ENCODE peak calls at places on chromosomes 11 and 22, in four cellular contexts. One of them, this sample, is unnamed.

GRCh38 chr11:115425243-115425642 is 79.0 kb downstream of the CADM1 start:
- DNase-seq in astrocyte of the spinal cord: no peak
- DNase-seq in psoas muscle: no peak
- DNase-seq in heart left ventricle: no peak
- DNase-seq in this sample: no peak

GRCh38 chr11:2530131-2530854 is 85.5 kb downstream of the KCNQ1 start:
- DNase-seq in astrocyte of the spinal cord: no peak
- DNase-seq in psoas muscle: peak
- DNase-seq in heart left ventricle: no peak
- DNase-seq in this sample: no peak

GRCh38 chr11:47967577-47968230 is 12.7 kb upstream of the PTPRJ start:
- DNase-seq in astrocyte of the spinal cord: no peak
- DNase-seq in psoas muscle: no peak
- DNase-seq in heart left ventricle: no peak
- DNase-seq in this sample: peak

GRCh38 chr11:80748207-80748606 is 1307.4 kb upstream of the TENM4 start:
- DNase-seq in astrocyte of the spinal cord: no peak
- DNase-seq in psoas muscle: no peak
- DNase-seq in heart left ventricle: no peak
- DNase-seq in this sample: no peak

GRCh38 chr22:21624120-21624879 is 5.5 kb downstream of the YDJC start:
- DNase-seq in astrocyte of the spinal cord: no peak
- DNase-seq in psoas muscle: peak
- DNase-seq in heart left ventricle: no peak
- DNase-seq in this sample: peak

GRCh38 chr11:129223701-129224149 is 31.6 kb upstream of the ARHGAP32 start:
- DNase-seq in astrocyte of the spinal cord: no peak
- DNase-seq in psoas muscle: no peak
- DNase-seq in heart left ventricle: no peak
- DNase-seq in this sample: peak

GRCh38 chr11:93225642-93226041 is 27.9 kb upstream of the SLC36A4 start:
- DNase-seq in astrocyte of the spinal cord: peak
- DNase-seq in psoas muscle: no peak
- DNase-seq in heart left ventricle: no peak
- DNase-seq in this sample: peak

GRCh38 chr22:22427542-22428065 is 80.9 kb downstream of the ZNF280B start:
- DNase-seq in astrocyte of the spinal cord: no peak
- DNase-seq in psoas muscle: no peak
- DNase-seq in heart left ventricle: no peak
- DNase-seq in this sample: no peak

GRCh38 chr11:65439331-65440181 is 17.0 kb downstream of the NEAT1 start:
- DNase-seq in astrocyte of the spinal cord: peak
- DNase-seq in psoas muscle: peak
- DNase-seq in heart left ventricle: peak
- DNase-seq in this sample: peak

GRCh38 chr11:77762426-77762825 is 58.1 kb downstream of the RSF1 start:
- DNase-seq in astrocyte of the spinal cord: no peak
- DNase-seq in psoas muscle: no peak
- DNase-seq in heart left ventricle: no peak
- DNase-seq in this sample: no peak

GRCh38 chr11:105181521-105181920 is 42.0 kb upstream of the CARD18 start:
- DNase-seq in astrocyte of the spinal cord: peak
- DNase-seq in psoas muscle: no peak
- DNase-seq in heart left ventricle: no peak
- DNase-seq in this sample: peak

GRCh38 chr11:113394919-113395318 is 7.3 kb downstream of the ANKK1 start:
- DNase-seq in astrocyte of the spinal cord: no peak
- DNase-seq in psoas muscle: no peak
- DNase-seq in heart left ventricle: no peak
- DNase-seq in this sample: no peak

GRCh38 chr11:60159868-60160267 is 23.0 kb downstream of the MS4A6A start:
- DNase-seq in astrocyte of the spinal cord: no peak
- DNase-seq in psoas muscle: no peak
- DNase-seq in heart left ventricle: no peak
- DNase-seq in this sample: no peak

GRCh38 chr22:39292561-39293074 is 26.8 kb downstream of the RPL3 start:
- DNase-seq in astrocyte of the spinal cord: peak
- DNase-seq in psoas muscle: peak
- DNase-seq in heart left ventricle: peak
- DNase-seq in this sample: peak

GRCh38 chr11:38538866-38539651 is 1941.0 kb upstream of the RAG2 start:
- DNase-seq in astrocyte of the spinal cord: no peak
- DNase-seq in psoas muscle: no peak
- DNase-seq in heart left ventricle: no peak
- DNase-seq in this sample: no peak

GRCh38 chr11:117316197-117316961 is at the start of gene BACE1:
- DNase-seq in astrocyte of the spinal cord: peak
- DNase-seq in psoas muscle: peak
- DNase-seq in heart left ventricle: peak
- DNase-seq in this sample: peak

GRCh38 chr11:1308745-1309497 is 511 bp downstream of the TOLLIP start:
- DNase-seq in astrocyte of the spinal cord: no peak
- DNase-seq in psoas muscle: no peak
- DNase-seq in heart left ventricle: no peak
- DNase-seq in this sample: peak

GRCh38 chr11:65042899-65043298 is 1.9 kb downstream of the SAC3D1 start:
- DNase-seq in astrocyte of the spinal cord: no peak
- DNase-seq in psoas muscle: no peak
- DNase-seq in heart left ventricle: no peak
- DNase-seq in this sample: no peak

GRCh38 chr11:100638648-100639047 is 48.4 kb upstream of the ARHGAP42 start:
- DNase-seq in astrocyte of the spinal cord: no peak
- DNase-seq in psoas muscle: no peak
- DNase-seq in heart left ventricle: no peak
- DNase-seq in this sample: peak

GRCh38 chr11:22792497-22792896 is 37.1 kb downstream of the SVIP start:
- DNase-seq in astrocyte of the spinal cord: peak
- DNase-seq in psoas muscle: no peak
- DNase-seq in heart left ventricle: no peak
- DNase-seq in this sample: peak

GRCh38 chr11:100719809-100720221 is 32.7 kb downstream of the ARHGAP42 start:
- DNase-seq in astrocyte of the spinal cord: peak
- DNase-seq in psoas muscle: peak
- DNase-seq in heart left ventricle: peak
- DNase-seq in this sample: peak

GRCh38 chr11:65817312-65817814 is 16.4 kb upstream of the SNX32 start:
- DNase-seq in astrocyte of the spinal cord: peak
- DNase-seq in psoas muscle: no peak
- DNase-seq in heart left ventricle: no peak
- DNase-seq in this sample: no peak

GRCh38 chr11:115555336-115556090 is 51.3 kb upstream of the CADM1 start:
- DNase-seq in astrocyte of the spinal cord: no peak
- DNase-seq in psoas muscle: no peak
- DNase-seq in heart left ventricle: no peak
- DNase-seq in this sample: no peak

GRCh38 chr11:65501530-65502273 is 2.9 kb downstream of the MALAT1 start:
- DNase-seq in astrocyte of the spinal cord: peak
- DNase-seq in psoas muscle: no peak
- DNase-seq in heart left ventricle: no peak
- DNase-seq in this sample: peak

GRCh38 chr11:131886201-131886600 is 515.8 kb downstream of the NTM start:
- DNase-seq in astrocyte of the spinal cord: no peak
- DNase-seq in psoas muscle: no peak
- DNase-seq in heart left ventricle: no peak
- DNase-seq in this sample: no peak

GRCh38 chr11:46006418-46007070 is 84.1 kb downstream of the LARGE2 start:
- DNase-seq in astrocyte of the spinal cord: peak
- DNase-seq in psoas muscle: no peak
- DNase-seq in heart left ventricle: peak
- DNase-seq in this sample: peak

GRCh38 chr11:31412946-31413345 is 43.3 kb downstream of the DNAJC24 start:
- DNase-seq in astrocyte of the spinal cord: peak
- DNase-seq in psoas muscle: no peak
- DNase-seq in heart left ventricle: no peak
- DNase-seq in this sample: peak

DNA sequence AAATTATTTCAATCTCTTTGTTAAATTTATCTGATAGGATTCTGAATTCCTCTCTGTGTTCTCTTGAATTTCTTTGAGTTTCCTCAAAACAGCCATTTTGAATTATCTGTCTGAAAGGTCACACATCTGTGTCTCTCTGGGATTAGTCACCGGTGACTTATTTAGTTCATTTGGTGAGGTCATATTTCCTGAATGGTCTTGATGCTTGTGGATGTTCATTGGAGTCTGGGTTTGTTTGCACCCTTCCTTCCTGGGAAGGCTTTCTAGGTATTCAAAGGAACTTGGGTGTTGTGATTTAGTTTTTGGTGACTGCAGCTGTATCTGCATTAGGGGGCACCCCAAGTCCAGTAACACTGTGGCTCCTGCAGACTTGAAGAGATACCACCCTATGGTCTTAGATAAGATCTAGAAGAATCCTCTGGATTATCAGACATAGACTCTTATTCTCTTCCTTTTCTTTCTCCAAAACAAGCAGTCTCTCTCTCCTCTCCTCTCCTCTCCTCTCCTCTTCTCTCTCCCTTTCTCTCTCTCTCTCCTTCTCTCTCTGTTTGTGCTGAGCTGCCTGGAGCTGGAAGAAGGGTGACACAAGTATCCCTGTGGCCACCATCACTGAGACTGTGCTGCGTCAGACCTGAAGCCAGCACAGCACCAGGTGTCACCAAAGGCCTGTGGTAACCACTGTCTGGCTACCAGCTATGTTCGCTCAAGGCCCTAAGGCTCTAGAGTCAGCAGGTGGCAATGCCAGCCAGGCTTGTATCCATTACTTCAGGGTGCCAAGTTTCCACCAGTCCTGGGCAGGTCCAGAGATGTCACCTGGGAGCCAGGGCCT is 3.3 kb upstream of the HEPN1 start:
- DNase-seq in astrocyte of the spinal cord: peak
- DNase-seq in psoas muscle: no peak
- DNase-seq in heart left ventricle: no peak
- DNase-seq in this sample: peak
- TF ChIP-seq CTCF in astrocyte of the spinal cord: no peak
- TF ChIP-seq CTCF in psoas muscle: no peak
- TF ChIP-seq CTCF in heart left ventricle: no peak
- TF ChIP-seq CTCF in this sample: no peak

DNA sequence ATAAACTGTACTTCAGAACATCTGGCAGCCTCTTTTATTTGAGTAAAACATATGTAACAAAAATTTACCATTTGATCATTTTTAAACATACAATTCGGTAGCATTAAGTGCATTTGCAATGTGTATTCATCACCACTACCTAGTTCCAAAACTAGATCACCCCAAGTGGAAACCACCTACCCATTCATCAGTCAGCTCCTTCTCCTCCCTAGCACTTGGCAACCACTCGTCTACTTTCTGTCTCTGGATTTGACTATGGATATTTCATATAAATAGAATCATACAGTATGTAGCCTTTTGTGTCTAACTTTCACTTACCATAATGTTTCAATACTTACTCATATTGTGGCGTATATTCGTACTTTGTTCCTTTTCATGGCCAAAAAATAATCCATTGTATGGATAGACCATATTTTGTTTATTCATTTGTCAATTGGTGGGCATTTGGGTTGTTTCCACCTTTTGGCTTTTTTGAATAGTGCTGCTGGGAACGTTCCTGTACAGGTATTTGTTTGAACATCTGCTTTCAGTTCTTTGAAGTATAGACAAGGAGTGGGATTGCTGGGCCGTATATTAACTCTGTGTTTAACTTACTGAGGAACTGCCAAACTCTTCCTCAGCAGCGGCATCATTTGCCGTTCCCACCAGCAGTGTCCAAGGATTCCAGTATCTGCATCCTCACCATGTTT is 27.2 kb upstream of the ADORA2A start:
- DNase-seq in astrocyte of the spinal cord: no peak
- DNase-seq in psoas muscle: no peak
- DNase-seq in heart left ventricle: no peak
- DNase-seq in this sample: no peak
- H3K4me3 ChIP-seq in astrocyte of the spinal cord: no peak
- H3K4me3 ChIP-seq in psoas muscle: no peak
- H3K4me3 ChIP-seq in heart left ventricle: no peak
- H3K4me3 ChIP-seq in this sample: no peak

GRCh38 chr11:44325698-44326097 is 15.8 kb upstream of the ALX4 start:
- DNase-seq in astrocyte of the spinal cord: no peak
- DNase-seq in psoas muscle: no peak
- DNase-seq in heart left ventricle: no peak
- DNase-seq in this sample: no peak

GRCh38 chr11:44324787-44325525 is 15.0 kb upstream of the ALX4 start:
- DNase-seq in astrocyte of the spinal cord: no peak
- DNase-seq in psoas muscle: no peak
- DNase-seq in heart left ventricle: no peak
- DNase-seq in this sample: no peak

GRCh38 chr11:44324222-44324621 is 14.3 kb upstream of the ALX4 start:
- DNase-seq in astrocyte of the spinal cord: no peak
- DNase-seq in psoas muscle: no peak
- DNase-seq in heart left ventricle: no peak
- DNase-seq in this sample: no peak

GRCh38 chr11:44327730-44328691 is 18.1 kb upstream of the ALX4 start:
- DNase-seq in astrocyte of the spinal cord: no peak
- DNase-seq in psoas muscle: no peak
- DNase-seq in heart left ventricle: no peak
- DNase-seq in this sample: no peak

DNA sequence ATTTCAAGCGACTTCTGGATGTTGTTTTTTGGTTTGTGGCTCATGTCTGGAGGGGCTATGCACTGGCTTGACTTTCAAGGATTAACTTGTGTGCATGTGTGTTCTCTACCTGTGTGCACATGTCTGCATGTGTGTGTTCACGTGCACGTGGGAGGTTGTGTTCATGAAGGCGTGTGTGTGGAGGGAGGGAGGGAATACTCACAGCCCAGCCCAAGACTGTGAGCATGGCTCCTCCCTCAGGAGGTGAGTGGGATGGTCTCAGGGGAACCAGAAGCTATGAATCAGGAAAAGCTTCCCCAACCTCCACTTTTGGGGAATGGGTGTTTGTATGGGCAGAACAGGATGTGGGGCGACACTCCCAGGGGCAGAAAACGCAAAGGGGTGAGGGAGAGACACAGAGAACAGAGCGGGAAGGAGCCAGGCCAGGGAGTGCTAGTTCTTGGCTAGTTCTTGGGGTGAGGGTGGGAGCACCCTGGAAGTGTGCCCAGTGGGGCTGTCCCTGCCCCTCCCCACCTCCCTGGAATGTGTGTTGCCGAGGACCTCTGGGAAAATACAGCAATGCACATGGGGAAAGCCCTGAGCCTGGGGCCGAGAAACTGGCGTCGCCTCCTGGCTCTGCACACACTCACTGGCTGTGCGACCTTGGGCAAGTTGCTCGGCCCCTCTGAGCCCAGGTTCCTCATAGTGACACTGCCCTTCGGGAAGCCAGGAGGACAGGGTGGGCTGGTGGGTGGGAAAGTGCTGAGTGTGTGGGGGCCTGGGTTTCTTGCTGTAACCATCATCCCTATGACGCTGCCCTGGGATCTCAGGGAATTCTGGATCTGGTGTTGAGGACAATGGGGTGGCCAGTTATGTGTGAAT is 16.9 kb upstream of the ALX4 start:
- DNase-seq in astrocyte of the spinal cord: no peak
- DNase-seq in psoas muscle: no peak
- DNase-seq in heart left ventricle: no peak
- DNase-seq in this sample: no peak
- TF ChIP-seq CTCF in astrocyte of the spinal cord: peak
- TF ChIP-seq CTCF in psoas muscle: no peak
- TF ChIP-seq CTCF in heart left ventricle: no peak
- TF ChIP-seq CTCF in this sample: peak

GRCh38 chr11:7673724-7674434 is 579 bp upstream of the CYB5R2 start:
- DNase-seq in astrocyte of the spinal cord: peak
- DNase-seq in psoas muscle: no peak
- DNase-seq in heart left ventricle: no peak
- DNase-seq in this sample: peak
- H3K4me3 ChIP-seq in astrocyte of the spinal cord: peak
- H3K4me3 ChIP-seq in psoas muscle: peak
- H3K4me3 ChIP-seq in heart left ventricle: peak
- H3K4me3 ChIP-seq in this sample: peak

GRCh38 chr22:30245985-30246901 is at the start of gene LIF:
- DNase-seq in astrocyte of the spinal cord: peak
- DNase-seq in psoas muscle: no peak
- DNase-seq in heart left ventricle: no peak
- DNase-seq in this sample: peak
- TF ChIP-seq CTCF in astrocyte of the spinal cord: no peak
- TF ChIP-seq CTCF in psoas muscle: no peak
- TF ChIP-seq CTCF in heart left ventricle: no peak
- TF ChIP-seq CTCF in this sample: no peak

This sample was measured in choroid plexus epithelial cell.